ENCODE peak calls at places on chromosomes 3 and 15, in ten cellular contexts. M is A673, Y is pancreas, S is nephron progenitor cell, R is cardiac fibroblast, V is stomach, W is LNCaP clone FGC, C is psoas muscle, L is mammary epithelial cell, E is HFFc6. K is an unnamed sample.

GRCh38 chr3:27720899-27721716 is 1.0 kb downstream of the EOMES start:
- DNase-seq in M (no peak), Y (no peak), S (no peak), R (no peak), V (no peak), W (no peak), C (no peak), L (peak), E (no peak), K (peak)

GRCh38 chr15:74130849-74131617 is 647 bp downstream of the ISLR2 start:
- DNase-seq in M (no peak), Y (no peak), S (no peak), R (no peak), V (no peak), W (no peak), C (no peak), L (no peak), E (no peak), K (no peak)

GRCh38 chr3:15656342-15656741 is 54.8 kb downstream of the BTD start:
- DNase-seq in M (no peak), Y (no peak), S (no peak), R (no peak), V (no peak), W (no peak), C (no peak), L (no peak), E (no peak), K (no peak)

GRCh38 chr3:127003601-127004280 is 20.8 kb downstream of the PLXNA1 start:
- DNase-seq in M (no peak), Y (no peak), S (no peak), R (no peak), V (no peak), W (no peak), C (no peak), L (no peak), E (no peak), K (no peak)

GRCh38 chr15:68389041-68389930 is 42.7 kb downstream of the ITGA11 start:
- DNase-seq in M (peak), Y (no peak), S (no peak), R (no peak), V (peak), W (no peak), C (no peak), L (no peak), E (no peak), K (no peak)

GRCh38 chr15:46685681-46686080 is 1031.6 kb upstream of the SEMA6D start:
- DNase-seq in M (no peak), Y (no peak), S (no peak), R (no peak), V (no peak), W (no peak), C (no peak), L (no peak), E (no peak), K (no peak)

GRCh38 chr3:981156-981555 is 111.7 kb upstream of the CNTN6 start:
- DNase-seq in M (no peak), Y (no peak), S (no peak), R (no peak), V (no peak), W (no peak), C (no peak), L (no peak), E (no peak), K (no peak)

GRCh38 chr3:164416491-164417222 is 661.6 kb downstream of the SI start:
- DNase-seq in M (no peak), Y (no peak), S (no peak), R (no peak), V (no peak), W (no peak), C (no peak), L (no peak), E (no peak), K (no peak)

GRCh38 chr15:67019886-67020520 is 45.4 kb upstream of the SMAD3 start:
- DNase-seq in M (no peak), Y (no peak), S (no peak), R (no peak), V (no peak), W (no peak), C (no peak), L (no peak), E (no peak), K (no peak)

GRCh38 chr15:41791970-41792637 is 17.8 kb downstream of the MAPKBP1 start:
- DNase-seq in M (peak), Y (no peak), S (no peak), R (no peak), V (no peak), W (no peak), C (no peak), L (no peak), E (no peak), K (no peak)

GRCh38 chr3:172415323-172415722 is 32.9 kb downstream of the GHSR start:
- DNase-seq in M (no peak), Y (no peak), S (no peak), R (no peak), V (no peak), W (no peak), C (no peak), L (no peak), E (no peak), K (no peak)

GRCh38 chr3:181933052-181933618 is 221.4 kb downstream of the SOX2 start:
- DNase-seq in M (no peak), Y (no peak), S (no peak), R (no peak), V (no peak), W (no peak), C (no peak), L (no peak), E (no peak), K (no peak)

GRCh38 chr3:121269389-121269788 is 276.4 kb downstream of the POLQ start:
- DNase-seq in M (no peak), Y (no peak), S (no peak), R (no peak), V (no peak), W (no peak), C (no peak), L (no peak), E (no peak), K (no peak)

GRCh38 chr3:69926385-69926784 is 73.1 kb upstream of the SAMMSON start:
- DNase-seq in M (no peak), Y (no peak), S (no peak), R (no peak), V (no peak), W (no peak), C (no peak), L (no peak), E (no peak), K (no peak)

GRCh38 chr3:86937306-86937791 is 53.6 kb downstream of the VGLL3 start:
- DNase-seq in M (no peak), Y (no peak), S (no peak), R (peak), V (no peak), W (no peak), C (no peak), L (peak), E (peak), K (no peak)

GRCh38 chr3:18024715-18025114 is 282.3 kb upstream of the TBC1D5 start:
- DNase-seq in M (no peak), Y (no peak), S (no peak), R (no peak), V (no peak), W (no peak), C (no peak), L (no peak), E (no peak), K (no peak)

GRCh38 chr3:119293761-119294401 is at the start of gene ARHGAP31:
- DNase-seq in M (peak), Y (peak), S (peak), R (peak), V (peak), W (no peak), C (peak), L (peak), E (peak), K (no peak)

GRCh38 chr3:119295816-119296484 is 1.8 kb downstream of the ARHGAP31 start:
- DNase-seq in M (no peak), Y (no peak), S (no peak), R (peak), V (no peak), W (no peak), C (no peak), L (peak), E (no peak), K (no peak)

GRCh38 chr3:119296723-119297122 is 2.5 kb downstream of the ARHGAP31 start:
- DNase-seq in M (no peak), Y (no peak), S (no peak), R (no peak), V (no peak), W (no peak), C (no peak), L (no peak), E (no peak), K (no peak)

GRCh38 chr3:119294402-119294888 is 262 bp downstream of the ARHGAP31 start:
- DNase-seq in M (peak), Y (peak), S (peak), R (no peak), V (peak), W (no peak), C (peak), L (no peak), E (no peak), K (no peak)

GRCh38 chr3:119294889-119295769 is 946 bp downstream of the ARHGAP31 start:
- DNase-seq in M (peak), Y (no peak), S (peak), R (peak), V (no peak), W (no peak), C (no peak), L (peak), E (no peak), K (no peak)
- TF ChIP-seq CTCF in M (no peak), Y (no peak), S (no peak), R (no peak), V (no peak), W (no peak), C (no peak), L (no peak), E (no peak), K (no peak)

GRCh38 chr3:31813197-31813596 is 167.9 kb downstream of the OSBPL10 start:
- DNase-seq in M (no peak), Y (no peak), S (no peak), R (no peak), V (no peak), W (no peak), C (no peak), L (no peak), E (no peak), K (no peak)

GRCh38 chr3:31815006-31815405 is 166.1 kb downstream of the OSBPL10 start:
- DNase-seq in M (no peak), Y (no peak), S (no peak), R (no peak), V (no peak), W (no peak), C (no peak), L (no peak), E (no peak), K (no peak)

GRCh38 chr3:31813686-31814085 is 167.4 kb downstream of the OSBPL10 start:
- DNase-seq in M (no peak), Y (no peak), S (no peak), R (no peak), V (no peak), W (no peak), C (no peak), L (peak), E (no peak), K (no peak)

GRCh38 chr3:31815631-31816440 is 165.2 kb downstream of the OSBPL10 start:
- DNase-seq in M (no peak), Y (no peak), S (no peak), R (no peak), V (no peak), W (no peak), C (no peak), L (no peak), E (no peak), K (no peak)

DNA sequence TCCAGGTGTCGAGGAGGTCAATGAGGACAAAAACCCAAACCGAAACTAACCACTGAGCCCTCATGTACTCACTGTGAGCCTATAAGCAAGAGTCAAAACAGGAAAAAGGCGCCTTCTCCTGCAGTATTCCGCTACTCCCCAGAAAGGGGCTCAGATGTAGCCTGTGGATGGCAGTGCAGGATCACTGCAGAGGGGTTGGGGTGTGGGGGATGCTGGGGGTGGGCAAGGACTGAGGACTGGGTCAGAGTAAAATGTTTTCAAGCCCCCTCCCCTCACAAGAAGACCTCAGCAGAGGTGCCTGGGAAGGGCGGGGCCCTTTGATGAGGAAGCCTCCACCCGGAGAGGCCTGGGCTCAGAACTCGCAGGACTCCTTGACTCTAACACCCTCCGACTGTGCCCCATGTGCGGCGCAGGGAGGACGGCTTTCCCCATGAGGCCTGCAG is 170.1 kb downstream of the OSBPL10 start:
- DNase-seq in M (no peak), Y (no peak), S (no peak), R (no peak), V (no peak), W (no peak), C (no peak), L (no peak), E (no peak), K (no peak)
- TF ChIP-seq CTCF in M (no peak), Y (no peak), S (no peak), R (no peak), V (no peak), W (no peak), C (no peak), L (no peak), E (no peak), K (no peak)

GRCh38 chr15:62742409-62743171 is 300.0 kb upstream of the TPM1 start:
- DNase-seq in M (peak), Y (no peak), S (peak), R (peak), V (peak), W (peak), C (peak), L (peak), E (peak), K (peak)
- TF ChIP-seq CTCF in M (peak), Y (peak), S (peak), R (peak), V (peak), W (peak), C (peak), L (peak), E (peak), K (peak)

GRCh38 chr3:4340411-4341335 is 37.5 kb downstream of the SETMAR start:
- DNase-seq in M (no peak), Y (no peak), S (no peak), R (peak), V (no peak), W (no peak), C (no peak), L (no peak), E (no peak), K (no peak)

GRCh38 chr3:4340077-4340410 is 36.9 kb downstream of the SETMAR start:
- DNase-seq in M (no peak), Y (no peak), S (no peak), R (no peak), V (no peak), W (no peak), C (no peak), L (no peak), E (no peak), K (no peak)

GRCh38 chr3:4341336-4341675 is 38.1 kb downstream of the SETMAR start:
- DNase-seq in M (no peak), Y (no peak), S (no peak), R (no peak), V (no peak), W (no peak), C (no peak), L (no peak), E (no peak), K (no peak)

GRCh38 chr3:4337147-4337546 is 34.0 kb downstream of the SETMAR start:
- DNase-seq in M (no peak), Y (no peak), S (no peak), R (no peak), V (no peak), W (no peak), C (no peak), L (no peak), E (no peak), K (no peak)

GRCh38 chr3:4338751-4339150 is 35.6 kb downstream of the SETMAR start:
- DNase-seq in M (no peak), Y (no peak), S (no peak), R (no peak), V (no peak), W (no peak), C (no peak), L (no peak), E (no peak), K (no peak)
- TF ChIP-seq CTCF in M (no peak), Y (no peak), S (no peak), R (peak), V (no peak), W (no peak), C (no peak), L (no peak), E (no peak), K (no peak)

GRCh38 chr3:94106268-94106667 is 43.4 kb downstream of the NSUN3 start:
- DNase-seq in M (no peak), Y (no peak), S (no peak), R (no peak), V (no peak), W (no peak), C (no peak), L (no peak), E (no peak), K (no peak)

GRCh38 chr3:94098487-94098886 is 35.6 kb downstream of the NSUN3 start:
- DNase-seq in M (peak), Y (no peak), S (no peak), R (peak), V (no peak), W (no peak), C (no peak), L (no peak), E (no peak), K (no peak)

GRCh38 chr3:94099311-94099710 is 36.5 kb downstream of the NSUN3 start:
- DNase-seq in M (no peak), Y (no peak), S (no peak), R (peak), V (no peak), W (no peak), C (no peak), L (no peak), E (no peak), K (no peak)

DNA sequence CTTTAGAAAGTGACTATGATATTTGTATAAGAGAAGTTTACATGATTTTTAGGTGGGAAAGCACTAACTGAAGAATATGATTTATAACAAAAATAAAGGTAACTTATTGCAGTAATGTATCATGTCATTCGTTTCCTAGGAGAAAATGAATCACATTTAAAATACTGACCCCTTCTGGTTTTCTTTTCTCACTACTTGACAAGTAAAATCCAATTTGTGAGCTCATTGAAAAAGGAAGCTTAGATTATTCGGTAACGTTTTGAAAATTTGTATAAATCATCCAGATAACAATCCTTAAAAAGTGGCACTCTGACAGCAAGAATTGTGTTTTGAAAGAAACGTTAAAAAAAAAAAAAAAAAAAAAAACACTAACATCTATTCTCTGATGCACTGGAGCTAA is 39.0 kb downstream of the NSUN3 start:
- DNase-seq in M (peak), Y (no peak), S (no peak), R (peak), V (no peak), W (no peak), C (no peak), L (no peak), E (peak), K (peak)
- TF ChIP-seq CTCF in M (peak), Y (no peak), S (no peak), R (peak), V (no peak), W (peak), C (no peak), L (peak), E (peak), K (peak)

K was measured in HCT116.